ENCODE peak calls at places on chromosomes 11 and 22, in four cellular contexts. M, P, Z and N are unnamed samples.

GRCh38 chr11:123209591-123209990 is 14.5 kb upstream of the CLMP start:
- DNase-seq in M (no peak), P (no peak), Z (no peak), N (no peak)

GRCh38 chr22:30036656-30037055 is 43.6 kb upstream of the HORMAD2 start:
- DNase-seq in M (no peak), P (no peak), Z (no peak), N (peak)

GRCh38 chr11:45322891-45323597 is 36.9 kb upstream of the SYT13 start:
- DNase-seq in M (no peak), P (no peak), Z (no peak), N (no peak)

GRCh38 chr11:117189191-117189940 is 9.8 kb upstream of the TAGLN start:
- DNase-seq in M (no peak), P (no peak), Z (no peak), N (no peak)

GRCh38 chr22:50673231-50674126 is 856 bp downstream of the SHANK3 start:
- DNase-seq in M (peak), P (peak), Z (no peak), N (no peak)

GRCh38 chr11:123228489-123229163 is 33.6 kb upstream of the CLMP start:
- DNase-seq in M (no peak), P (no peak), Z (no peak), N (no peak)

GRCh38 chr11:10455637-10456487 is 798 bp downstream of the AMPD3 start:
- DNase-seq in M (peak), P (peak), Z (peak), N (peak)

GRCh38 chr11:197741-198235 is 4.9 kb downstream of the SCGB1C1 start:
- DNase-seq in M (no peak), P (no peak), Z (no peak), N (no peak)

GRCh38 chr22:37910863-37911262 is 4.8 kb downstream of the MICALL1 start:
- DNase-seq in M (no peak), P (no peak), Z (no peak), N (no peak)